ENCODE peak calls at places on chromosomes 16 and 17, in nine cellular contexts. One of them, this sample, is unnamed.

GRCh38 chr16:58393138-58393504 is 850 bp downstream of the GINS3 start:
- DNase-seq in GM13976: peak; percentile 37
- DNase-seq in AG04450: no peak
- DNase-seq in GM06990: no peak
- DNase-seq in CD4-positive, alpha-beta T cell: no peak
- DNase-seq in IMR-90: no peak
- DNase-seq in tibial artery: no peak
- DNase-seq in cardiac muscle cell: peak; percentile 29
- DNase-seq in right atrium auricular region: no peak
- DNase-seq in this sample: no peak

GRCh38 chr16:67470314-67470713 is 10.6 kb downstream of the ATP6V0D1 start:
- DNase-seq in AG04450: no peak
- DNase-seq in right atrium auricular region: peak; percentile 72
- DNase-seq in tibial artery: peak; percentile 86
- DNase-seq in cardiac muscle cell: no peak
- DNase-seq in GM06990: no peak
- DNase-seq in CD4-positive, alpha-beta T cell: no peak
- DNase-seq in GM13976: no peak
- DNase-seq in IMR-90: no peak
- DNase-seq in this sample: no peak

GRCh38 chr16:10171225-10171624 is 11.0 kb downstream of the GRIN2A start:
- DNase-seq in right atrium auricular region: no peak
- DNase-seq in cardiac muscle cell: no peak
- DNase-seq in AG04450: no peak
- DNase-seq in IMR-90: no peak
- DNase-seq in CD4-positive, alpha-beta T cell: no peak
- DNase-seq in GM06990: no peak
- DNase-seq in GM13976: no peak
- DNase-seq in tibial artery: no peak
- DNase-seq in this sample: no peak

GRCh38 chr17:1331708-1332107 is 52.2 kb downstream of the TRARG1 start:
- DNase-seq in CD4-positive, alpha-beta T cell: no peak
- DNase-seq in cardiac muscle cell: no peak
- DNase-seq in right atrium auricular region: no peak
- DNase-seq in tibial artery: no peak
- DNase-seq in GM06990: no peak
- DNase-seq in IMR-90: no peak
- DNase-seq in AG04450: no peak
- DNase-seq in GM13976: no peak
- DNase-seq in this sample: no peak

GRCh38 chr17:59366040-59366757 is 34.7 kb downstream of the YPEL2 start:
- DNase-seq in cardiac muscle cell: no peak
- DNase-seq in right atrium auricular region: no peak
- DNase-seq in tibial artery: peak; percentile 64
- DNase-seq in AG04450: no peak
- DNase-seq in GM13976: no peak
- DNase-seq in IMR-90: no peak
- DNase-seq in GM06990: no peak
- DNase-seq in CD4-positive, alpha-beta T cell: no peak
- DNase-seq in this sample: no peak

GRCh38 chr17:73410586-73411329 is 99.0 kb upstream of the CDC42EP4 start:
- DNase-seq in right atrium auricular region: no peak
- DNase-seq in IMR-90: no peak
- DNase-seq in GM13976: no peak
- DNase-seq in CD4-positive, alpha-beta T cell: no peak
- DNase-seq in AG04450: no peak
- DNase-seq in tibial artery: no peak
- DNase-seq in cardiac muscle cell: peak; percentile 10
- DNase-seq in GM06990: no peak
- DNase-seq in this sample: no peak

GRCh38 chr17:75624021-75624420 is 9.2 kb upstream of the SMIM5 start:
- DNase-seq in AG04450: no peak
- DNase-seq in CD4-positive, alpha-beta T cell: no peak
- DNase-seq in GM13976: no peak
- DNase-seq in IMR-90: no peak
- DNase-seq in tibial artery: no peak
- DNase-seq in right atrium auricular region: no peak
- DNase-seq in cardiac muscle cell: no peak
- DNase-seq in GM06990: no peak
- DNase-seq in this sample: no peak

GRCh38 chr16:1781758-1782407 is 488 bp downstream of the SPSB3 start:
- DNase-seq in IMR-90: peak; percentile 6
- DNase-seq in right atrium auricular region: no peak
- DNase-seq in GM06990: peak; percentile 45
- DNase-seq in cardiac muscle cell: peak; percentile 29
- DNase-seq in CD4-positive, alpha-beta T cell: no peak
- DNase-seq in AG04450: no peak
- DNase-seq in GM13976: no peak
- DNase-seq in tibial artery: no peak
- DNase-seq in this sample: peak; percentile 48

GRCh38 chr17:63675607-63676539 is 24.1 kb downstream of the LIMD2 start:
- DNase-seq in IMR-90: peak; percentile 83
- DNase-seq in tibial artery: peak; percentile 91
- DNase-seq in AG04450: peak; percentile 48
- DNase-seq in GM06990: no peak
- DNase-seq in cardiac muscle cell: peak; percentile 95
- DNase-seq in CD4-positive, alpha-beta T cell: no peak
- DNase-seq in right atrium auricular region: peak; percentile 90
- DNase-seq in GM13976: no peak
- DNase-seq in this sample: no peak

GRCh38 chr16:3106205-3106928 is 6.0 kb upstream of the ZNF205 start:
- DNase-seq in GM06990: peak; percentile 93
- DNase-seq in AG04450: peak; percentile 62
- DNase-seq in GM13976: peak; percentile 99
- DNase-seq in right atrium auricular region: peak; percentile 91
- DNase-seq in tibial artery: peak; percentile 91
- DNase-seq in CD4-positive, alpha-beta T cell: peak; percentile 92
- DNase-seq in cardiac muscle cell: peak; percentile 95
- DNase-seq in IMR-90: peak; percentile 89
- DNase-seq in this sample: peak; percentile 96

GRCh38 chr17:18859256-18859655 is 1.3 kb downstream of the PRPSAP2 start:
- DNase-seq in GM13976: no peak
- DNase-seq in AG04450: no peak
- DNase-seq in right atrium auricular region: no peak
- DNase-seq in GM06990: peak; percentile 18
- DNase-seq in cardiac muscle cell: peak; percentile 63
- DNase-seq in IMR-90: peak; percentile 73
- DNase-seq in CD4-positive, alpha-beta T cell: no peak
- DNase-seq in tibial artery: no peak
- DNase-seq in this sample: no peak

GRCh38 chr17:4920351-4921048 is 11.6 kb upstream of the GP1BA start:
- DNase-seq in GM13976: no peak
- DNase-seq in tibial artery: no peak
- DNase-seq in AG04450: no peak
- DNase-seq in CD4-positive, alpha-beta T cell: no peak
- DNase-seq in cardiac muscle cell: peak; percentile 78
- DNase-seq in right atrium auricular region: no peak
- DNase-seq in GM06990: no peak
- DNase-seq in IMR-90: peak; percentile 38
- DNase-seq in this sample: no peak

GRCh38 chr16:89442990-89443726 is 47.2 kb downstream of the ANKRD11 start:
- DNase-seq in IMR-90: peak; percentile 75
- DNase-seq in CD4-positive, alpha-beta T cell: no peak
- DNase-seq in GM13976: no peak
- DNase-seq in right atrium auricular region: peak; percentile 65
- DNase-seq in GM06990: no peak
- DNase-seq in tibial artery: no peak
- DNase-seq in AG04450: no peak
- DNase-seq in cardiac muscle cell: peak; percentile 70
- DNase-seq in this sample: peak; percentile 35
- TF ChIP-seq CTCF in IMR-90: peak; percentile 19
- TF ChIP-seq CTCF in CD4-positive, alpha-beta T cell: no peak
- TF ChIP-seq CTCF in GM13976: no peak
- TF ChIP-seq CTCF in right atrium auricular region: no peak
- TF ChIP-seq CTCF in GM06990: no peak
- TF ChIP-seq CTCF in tibial artery: no peak
- TF ChIP-seq CTCF in AG04450: no peak
- TF ChIP-seq CTCF in cardiac muscle cell: peak; percentile 17
- TF ChIP-seq CTCF in this sample: no peak

GRCh38 chr16:28524544-28525179 is 14.1 kb downstream of the NUPR1 start:
- DNase-seq in tibial artery: no peak
- DNase-seq in IMR-90: no peak
- DNase-seq in GM13976: no peak
- DNase-seq in AG04450: no peak
- DNase-seq in cardiac muscle cell: peak; percentile 16
- DNase-seq in right atrium auricular region: no peak
- DNase-seq in CD4-positive, alpha-beta T cell: no peak
- DNase-seq in GM06990: no peak
- DNase-seq in this sample: peak; percentile 24
- TF ChIP-seq CTCF in tibial artery: no peak
- TF ChIP-seq CTCF in IMR-90: no peak
- TF ChIP-seq CTCF in GM13976: no peak
- TF ChIP-seq CTCF in AG04450: no peak
- TF ChIP-seq CTCF in cardiac muscle cell: no peak
- TF ChIP-seq CTCF in right atrium auricular region: no peak
- TF ChIP-seq CTCF in CD4-positive, alpha-beta T cell: no peak
- TF ChIP-seq CTCF in GM06990: peak; percentile 1
- TF ChIP-seq CTCF in this sample: no peak

DNA sequence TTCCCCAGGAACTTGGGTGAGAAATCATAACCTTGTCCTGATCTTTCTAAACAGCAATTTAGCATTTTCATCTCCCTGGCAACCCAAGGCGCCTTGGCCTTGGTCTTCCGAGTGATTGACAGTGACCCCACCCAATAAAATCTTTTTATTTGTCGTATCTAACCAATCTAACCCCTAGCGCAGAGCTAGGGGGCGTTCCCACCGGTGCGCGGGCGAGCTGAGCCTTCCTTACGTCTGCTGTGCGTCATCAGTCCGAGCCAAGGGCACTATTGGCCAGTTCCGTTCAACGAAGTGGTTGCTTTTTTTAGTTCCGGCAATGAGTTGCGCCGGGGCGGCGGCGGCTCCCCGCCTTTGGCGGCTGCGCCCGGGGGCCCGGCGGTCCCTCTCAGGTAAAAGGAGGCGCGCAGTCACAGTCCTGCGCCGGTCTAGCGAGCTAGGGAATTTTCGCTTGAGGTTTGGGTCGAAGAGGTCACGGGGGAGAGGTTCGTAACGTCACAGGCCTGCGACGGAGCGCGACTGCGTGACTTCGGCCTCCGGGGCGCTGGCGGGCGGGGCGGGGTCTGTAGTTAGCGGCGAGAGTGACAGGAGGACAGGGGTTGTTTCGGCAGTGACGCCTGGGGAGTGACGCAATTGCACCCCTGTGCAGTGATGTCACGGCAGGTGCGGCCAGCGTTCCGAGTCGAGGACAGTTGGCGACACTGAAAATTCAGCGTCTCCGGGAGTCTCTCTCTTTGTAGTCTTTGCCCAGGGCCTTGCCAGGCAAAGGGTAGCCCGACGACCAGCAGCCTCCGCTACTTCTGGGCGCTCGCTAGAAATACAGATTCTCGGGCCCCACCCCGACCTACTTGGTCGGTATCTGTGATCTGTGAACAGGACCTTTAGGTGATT is at the start of gene COQ7:
- DNase-seq in GM06990: peak; percentile 99
- DNase-seq in cardiac muscle cell: peak; percentile 100
- DNase-seq in GM13976: peak; percentile 96
- DNase-seq in tibial artery: peak; percentile 99
- DNase-seq in right atrium auricular region: peak; percentile 99
- DNase-seq in AG04450: peak; percentile 100
- DNase-seq in IMR-90: peak; percentile 100
- DNase-seq in CD4-positive, alpha-beta T cell: peak; percentile 97
- DNase-seq in this sample: peak; percentile 99
- TF ChIP-seq CTCF in GM06990: no peak
- TF ChIP-seq CTCF in cardiac muscle cell: no peak
- TF ChIP-seq CTCF in GM13976: no peak
- TF ChIP-seq CTCF in tibial artery: peak; percentile 17
- TF ChIP-seq CTCF in right atrium auricular region: no peak
- TF ChIP-seq CTCF in AG04450: no peak
- TF ChIP-seq CTCF in IMR-90: no peak
- TF ChIP-seq CTCF in CD4-positive, alpha-beta T cell: no peak
- TF ChIP-seq CTCF in this sample: no peak

GRCh38 chr17:48548687-48549621 is 4.0 kb upstream of the HOXB2 start:
- DNase-seq in cardiac muscle cell: no peak
- DNase-seq in IMR-90: peak; percentile 29
- DNase-seq in tibial artery: no peak
- DNase-seq in GM06990: no peak
- DNase-seq in AG04450: no peak
- DNase-seq in GM13976: no peak
- DNase-seq in right atrium auricular region: no peak
- DNase-seq in CD4-positive, alpha-beta T cell: no peak
- DNase-seq in this sample: no peak

GRCh38 chr17:48551601-48552452 is 6.9 kb upstream of the HOXB2 start:
- DNase-seq in right atrium auricular region: no peak
- DNase-seq in cardiac muscle cell: no peak
- DNase-seq in GM13976: no peak
- DNase-seq in AG04450: no peak
- DNase-seq in tibial artery: no peak
- DNase-seq in CD4-positive, alpha-beta T cell: no peak
- DNase-seq in IMR-90: peak; percentile 32
- DNase-seq in GM06990: no peak
- DNase-seq in this sample: no peak

GRCh38 chr17:48551206-48551597 is 6.3 kb upstream of the HOXB2 start:
- DNase-seq in tibial artery: no peak
- DNase-seq in GM13976: no peak
- DNase-seq in right atrium auricular region: no peak
- DNase-seq in IMR-90: peak; percentile 42
- DNase-seq in CD4-positive, alpha-beta T cell: no peak
- DNase-seq in cardiac muscle cell: no peak
- DNase-seq in GM06990: no peak
- DNase-seq in AG04450: no peak
- DNase-seq in this sample: no peak

GRCh38 chr17:48549909-48550308 is 5.0 kb upstream of the HOXB2 start:
- DNase-seq in AG04450: no peak
- DNase-seq in tibial artery: no peak
- DNase-seq in GM13976: no peak
- DNase-seq in GM06990: no peak
- DNase-seq in cardiac muscle cell: no peak
- DNase-seq in right atrium auricular region: no peak
- DNase-seq in CD4-positive, alpha-beta T cell: no peak
- DNase-seq in IMR-90: peak; percentile 89
- DNase-seq in this sample: no peak

DNA sequence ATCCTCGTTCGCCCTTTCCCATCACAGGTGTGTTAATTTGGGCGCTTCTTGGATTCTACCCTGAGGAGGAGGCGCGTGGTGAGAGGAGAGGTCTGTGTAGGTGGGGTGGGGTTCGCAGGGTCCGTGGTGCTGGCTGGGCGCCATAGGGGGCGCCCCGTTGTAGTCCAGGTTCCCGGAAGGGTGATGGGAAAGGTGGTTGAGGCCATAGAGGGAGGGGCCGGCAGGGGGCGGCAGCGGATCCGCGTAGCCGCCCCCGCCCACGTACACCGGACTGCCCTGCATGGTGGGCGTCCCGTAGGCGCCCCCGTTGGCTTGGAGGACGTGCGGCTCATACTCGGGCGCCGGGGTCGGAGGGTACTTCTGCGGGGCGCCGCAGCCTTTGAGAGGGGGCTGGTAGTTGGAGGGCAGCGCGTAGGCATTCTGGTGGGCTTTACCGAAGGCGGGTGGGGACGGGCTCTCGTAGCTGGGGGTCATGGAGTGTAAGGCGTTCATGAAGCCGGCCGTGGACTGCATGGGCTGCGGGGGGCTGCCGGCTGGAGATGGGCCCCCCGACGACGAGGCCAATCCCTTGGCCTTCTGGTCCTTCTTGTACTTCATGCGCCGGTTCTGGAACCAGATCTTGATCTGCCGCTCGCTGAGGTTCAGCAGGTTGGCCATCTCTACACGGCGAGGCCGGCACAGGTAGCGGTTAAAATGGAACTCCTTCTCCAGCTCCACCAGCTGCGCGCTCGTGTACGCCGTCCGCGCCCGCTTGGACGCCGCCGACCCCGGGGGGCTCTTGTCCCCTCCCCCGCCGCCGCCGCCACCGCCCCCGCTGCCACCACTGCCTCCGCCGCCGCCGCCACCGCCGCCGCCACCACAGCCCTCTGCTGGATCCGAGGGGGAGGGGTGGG is 5.7 kb upstream of the HOXB2 start:
- DNase-seq in right atrium auricular region: no peak
- DNase-seq in GM13976: no peak
- DNase-seq in CD4-positive, alpha-beta T cell: no peak
- DNase-seq in cardiac muscle cell: no peak
- DNase-seq in tibial artery: no peak
- DNase-seq in AG04450: no peak
- DNase-seq in GM06990: no peak
- DNase-seq in IMR-90: peak; percentile 40
- DNase-seq in this sample: no peak
- TF ChIP-seq CTCF in right atrium auricular region: no peak
- TF ChIP-seq CTCF in GM13976: no peak
- TF ChIP-seq CTCF in CD4-positive, alpha-beta T cell: no peak
- TF ChIP-seq CTCF in cardiac muscle cell: peak; percentile 24
- TF ChIP-seq CTCF in tibial artery: no peak
- TF ChIP-seq CTCF in AG04450: peak; percentile 49
- TF ChIP-seq CTCF in GM06990: no peak
- TF ChIP-seq CTCF in IMR-90: peak; percentile 43
- TF ChIP-seq CTCF in this sample: no peak